ENCODE peak calls at places on chromosomes 2 and 18, in ten cellular contexts. A, L, W, C, P, T, U, B, Z and O are unnamed samples. For H3K4me1, the result is how much of the 10 kb centered on the place peaks cover.

GRCh38 chr2:85706604-85707296 is 12.6 kb downstream of the GNLY start:
- DNase-seq in A (no peak), L (no peak), W (no peak), C (peak), P (no peak), T (no peak), U (no peak), B (no peak), Z (peak), O (no peak)

GRCh38 chr2:122736279-122736678 is 980.8 kb downstream of the TSN start:
- DNase-seq in A (no peak), L (no peak), W (no peak), C (no peak), P (no peak), T (no peak), U (no peak), B (no peak), Z (no peak), O (no peak)

GRCh38 chr18:4284528-4284927 is 170.6 kb downstream of the DLGAP1 start:
- DNase-seq in A (no peak), L (no peak), W (no peak), C (no peak), P (no peak), T (no peak), U (no peak), B (no peak), Z (no peak), O (no peak)

GRCh38 chr2:219368690-219369108 is 19.0 kb downstream of the DNPEP start:
- DNase-seq in A (no peak), L (no peak), W (no peak), C (no peak), P (no peak), T (peak), U (no peak), B (no peak), Z (peak), O (peak)

GRCh38 chr2:237264480-237265219 is 149.3 kb downstream of the COL6A3 start:
- DNase-seq in A (no peak), L (no peak), W (no peak), C (peak), P (no peak), T (no peak), U (no peak), B (no peak), Z (no peak), O (no peak)

GRCh38 chr2:227228061-227228667 is 63.7 kb downstream of the COL4A3 start:
- DNase-seq in A (no peak), L (no peak), W (no peak), C (peak), P (no peak), T (peak), U (no peak), B (no peak), Z (peak), O (peak)

GRCh38 chr18:12921178-12921577 is 26.6 kb upstream of the SEH1L start:
- DNase-seq in A (no peak), L (no peak), W (no peak), C (no peak), P (peak), T (no peak), U (no peak), B (no peak), Z (no peak), O (no peak)

GRCh38 chr2:215528555-215528954 is 92.7 kb upstream of the FN1 start:
- DNase-seq in A (no peak), L (no peak), W (no peak), C (no peak), P (no peak), T (no peak), U (no peak), B (no peak), Z (no peak), O (no peak)

GRCh38 chr2:86140969-86141392 is 34.9 kb downstream of the PTCD3 start:
- DNase-seq in A (no peak), L (no peak), W (no peak), C (no peak), P (no peak), T (no peak), U (no peak), B (no peak), Z (no peak), O (no peak)

GRCh38 chr2:65103013-65103720 is 26.7 kb downstream of the RAB1A start:
- DNase-seq in A (no peak), L (no peak), W (no peak), C (no peak), P (no peak), T (peak), U (no peak), B (peak), Z (no peak), O (no peak)

GRCh38 chr2:27264753-27265535 is 2.1 kb upstream of the SLC30A3 start:
- DNase-seq in A (no peak), L (peak), W (no peak), C (no peak), P (peak), T (peak), U (no peak), B (no peak), Z (no peak), O (peak)

GRCh38 chr2:215537621-215538020 is 101.8 kb upstream of the FN1 start:
- DNase-seq in A (no peak), L (no peak), W (no peak), C (no peak), P (no peak), T (no peak), U (no peak), B (no peak), Z (no peak), O (no peak)

GRCh38 chr2:950627-950992 is at the start of gene SNTG2:
- DNase-seq in A (no peak), L (no peak), W (no peak), C (no peak), P (peak), T (peak), U (no peak), B (peak), Z (no peak), O (no peak)

GRCh38 chr2:20728114-20728758 is 61.3 kb downstream of the GDF7 start:
- DNase-seq in A (no peak), L (no peak), W (no peak), C (no peak), P (no peak), T (no peak), U (no peak), B (peak), Z (no peak), O (no peak)

GRCh38 chr2:11807156-11808015 is 61.0 kb downstream of the LPIN1 start:
- DNase-seq in A (no peak), L (no peak), W (no peak), C (no peak), P (no peak), T (no peak), U (no peak), B (no peak), Z (peak), O (no peak)

GRCh38 chr2:11270891-11271290 is 73.5 kb downstream of the ROCK2 start:
- DNase-seq in A (no peak), L (no peak), W (no peak), C (no peak), P (no peak), T (no peak), U (no peak), B (no peak), Z (no peak), O (no peak)

GRCh38 chr2:68811364-68811763 is 59.8 kb downstream of the BMP10 start:
- DNase-seq in A (no peak), L (peak), W (no peak), C (no peak), P (no peak), T (no peak), U (no peak), B (peak), Z (no peak), O (no peak)

GRCh38 chr2:134788417-134788816 is 50.0 kb upstream of the ACMSD start:
- DNase-seq in A (no peak), L (no peak), W (no peak), C (no peak), P (no peak), T (no peak), U (no peak), B (no peak), Z (no peak), O (no peak)

GRCh38 chr2:143140864-143141637 is 11.8 kb downstream of the ARHGAP15 start:
- DNase-seq in A (no peak), L (no peak), W (no peak), C (no peak), P (no peak), T (no peak), U (no peak), B (no peak), Z (no peak), O (no peak)

GRCh38 chr2:238039151-238039550 is 21.6 kb upstream of the SCLY start:
- DNase-seq in A (no peak), L (no peak), W (no peak), C (no peak), P (no peak), T (no peak), U (no peak), B (no peak), Z (no peak), O (no peak)

GRCh38 chr2:107525420-107525819 is 301.3 kb upstream of the RGPD4 start:
- DNase-seq in A (no peak), L (no peak), W (no peak), C (no peak), P (no peak), T (no peak), U (no peak), B (no peak), Z (no peak), O (no peak)

GRCh38 chr18:55982992-55983391 is 395.0 kb upstream of the TCF4 start:
- DNase-seq in A (no peak), L (no peak), W (no peak), C (no peak), P (no peak), T (no peak), U (no peak), B (no peak), Z (no peak), O (no peak)

GRCh38 chr18:30177056-30177455 is 865.5 kb downstream of the DSC3 start:
- DNase-seq in A (no peak), L (no peak), W (no peak), C (no peak), P (no peak), T (no peak), U (no peak), B (no peak), Z (no peak), O (no peak)

GRCh38 chr2:224532441-224532840 is 52.7 kb downstream of the CUL3 start:
- DNase-seq in A (no peak), L (no peak), W (no peak), C (no peak), P (no peak), T (no peak), U (no peak), B (no peak), Z (no peak), O (no peak)

GRCh38 chr2:68936889-68937288 is 15.8 kb downstream of the GKN2 start:
- DNase-seq in A (no peak), L (no peak), W (no peak), C (no peak), P (no peak), T (no peak), U (no peak), B (no peak), Z (no peak), O (no peak)

GRCh38 chr2:11583203-11583752 is 49.4 kb downstream of the GREB1 start:
- DNase-seq in A (no peak), L (peak), W (no peak), C (peak), P (no peak), T (no peak), U (no peak), B (peak), Z (no peak), O (no peak)

GRCh38 chr18:596288-596881 is 403 bp upstream of the CLUL1 start:
- DNase-seq in A (no peak), L (no peak), W (no peak), C (no peak), P (no peak), T (peak), U (no peak), B (peak), Z (no peak), O (no peak)

GRCh38 chr2:24830351-24830750 is 37.1 kb downstream of the CENPO start:
- DNase-seq in A (no peak), L (no peak), W (no peak), C (peak), P (no peak), T (no peak), U (no peak), B (peak), Z (no peak), O (no peak)

GRCh38 chr2:59530258-59530657 is 1023.2 kb downstream of the BCL11A start:
- DNase-seq in A (no peak), L (no peak), W (no peak), C (no peak), P (no peak), T (no peak), U (no peak), B (no peak), Z (no peak), O (no peak)

GRCh38 chr2:60294901-60295590 is 258.4 kb downstream of the BCL11A start:
- DNase-seq in A (no peak), L (no peak), W (no peak), C (no peak), P (no peak), T (no peak), U (no peak), B (no peak), Z (no peak), O (no peak)

GRCh38 chr2:2757764-2758163 is 426.7 kb upstream of the MYT1L start:
- DNase-seq in A (no peak), L (no peak), W (no peak), C (no peak), P (no peak), T (no peak), U (no peak), B (no peak), Z (no peak), O (no peak)

GRCh38 chr2:220076734-220077133 is 449.3 kb downstream of the SLC4A3 start:
- DNase-seq in A (no peak), L (no peak), W (no peak), C (no peak), P (no peak), T (peak), U (no peak), B (peak), Z (peak), O (no peak)

GRCh38 chr2:51673628-51674027 is 641.7 kb upstream of the NRXN1 start:
- DNase-seq in A (no peak), L (no peak), W (no peak), C (no peak), P (no peak), T (no peak), U (no peak), B (no peak), Z (no peak), O (no peak)

GRCh38 chr2:43472527-43473194 is 123.2 kb downstream of the THADA start:
- DNase-seq in A (no peak), L (no peak), W (no peak), C (no peak), P (no peak), T (no peak), U (no peak), B (no peak), Z (no peak), O (no peak)

GRCh38 chr18:3066391-3067079 is 53.6 kb upstream of the LPIN2 start:
- DNase-seq in A (no peak), L (no peak), W (no peak), C (no peak), P (no peak), T (no peak), U (no peak), B (no peak), Z (no peak), O (no peak)

GRCh38 chr2:165401285-165401852 is 68.1 kb upstream of the CSRNP3 start:
- DNase-seq in A (peak), L (peak), W (no peak), C (no peak), P (no peak), T (peak), U (no peak), B (no peak), Z (no peak), O (no peak)

GRCh38 chr2:190093793-190094192 is 31.3 kb upstream of the MSTN start:
- DNase-seq in A (no peak), L (peak), W (no peak), C (peak), P (no peak), T (no peak), U (no peak), B (no peak), Z (no peak), O (no peak)

GRCh38 chr18:50201476-50201875 is 6.5 kb upstream of the MYO5B start:
- DNase-seq in A (no peak), L (no peak), W (no peak), C (no peak), P (no peak), T (no peak), U (no peak), B (no peak), Z (no peak), O (no peak)

GRCh38 chr2:104752504-104752903 is 101.4 kb upstream of the POU3F3 start:
- DNase-seq in A (no peak), L (no peak), W (no peak), C (no peak), P (no peak), T (no peak), U (no peak), B (no peak), Z (no peak), O (no peak)

GRCh38 chr2:113892004-113892740 is 2.3 kb downstream of the ACTR3 start:
- DNase-seq in A (no peak), L (no peak), W (no peak), C (no peak), P (no peak), T (no peak), U (no peak), B (no peak), Z (no peak), O (no peak)

GRCh38 chr2:113891265-113891959 is 1.5 kb downstream of the ACTR3 start:
- DNase-seq in A (no peak), L (no peak), W (no peak), C (no peak), P (no peak), T (no peak), U (no peak), B (no peak), Z (no peak), O (no peak)

GRCh38 chr2:113888641-113889470 is 1.0 kb upstream of the ACTR3 start:
- DNase-seq in A (no peak), L (no peak), W (no peak), C (no peak), P (no peak), T (no peak), U (no peak), B (no peak), Z (no peak), O (no peak)

GRCh38 chr2:113889471-113890252 is at the start of gene ACTR3:
- DNase-seq in A (peak), L (peak), W (peak), C (peak), P (peak), T (peak), U (peak), B (peak), Z (peak), O (peak)

GRCh38 chr2:113890253-113891235 is 655 bp downstream of the ACTR3 start:
- DNase-seq in A (no peak), L (peak), W (peak), C (peak), P (peak), T (peak), U (peak), B (peak), Z (peak), O (peak)
- TF ChIP-seq CTCF in A (no peak), L (no peak), W (no peak), C (no peak), P (no peak), T (no peak), U (no peak), B (no peak), Z (no peak), O (no peak)

DNA sequence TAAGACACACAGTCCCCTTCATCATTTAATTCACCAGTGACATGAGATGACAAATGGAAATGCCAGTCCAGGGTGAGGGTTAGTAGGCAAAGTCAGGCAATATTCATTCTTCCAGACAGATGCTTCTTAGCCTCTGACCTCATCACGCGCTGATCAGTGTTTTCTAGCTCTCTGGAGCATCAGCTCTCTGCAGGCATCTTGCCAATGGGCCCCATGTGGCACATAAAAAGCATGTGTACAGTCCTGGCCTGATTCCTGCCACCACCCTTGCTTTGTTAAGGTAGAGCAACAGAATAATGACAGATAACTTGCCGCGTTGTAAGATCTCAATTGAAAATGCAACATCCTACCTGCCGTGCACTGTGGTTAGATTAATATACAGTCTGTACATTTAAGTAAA is 20.2 kb upstream of the NPAS2 start:
- DNase-seq in A (no peak), L (no peak), W (no peak), C (no peak), P (no peak), T (no peak), U (no peak), B (no peak), Z (no peak), O (no peak)
- H3K4me1 ChIP-seq in A (under half), L (under half), W (under half), C (under half), P (under half), T (under half), U (under half), B (under half), Z (under half), O (under half)

GRCh38 chr18:78875268-78875997 is 104.2 kb upstream of the SALL3 start:
- DNase-seq in A (peak), L (no peak), W (no peak), C (no peak), P (peak), T (peak), U (peak), B (no peak), Z (peak), O (no peak)
- TF ChIP-seq CTCF in A (peak), L (no peak), W (no peak), C (no peak), P (peak), T (peak), U (no peak), B (no peak), Z (no peak), O (peak)

DNA sequence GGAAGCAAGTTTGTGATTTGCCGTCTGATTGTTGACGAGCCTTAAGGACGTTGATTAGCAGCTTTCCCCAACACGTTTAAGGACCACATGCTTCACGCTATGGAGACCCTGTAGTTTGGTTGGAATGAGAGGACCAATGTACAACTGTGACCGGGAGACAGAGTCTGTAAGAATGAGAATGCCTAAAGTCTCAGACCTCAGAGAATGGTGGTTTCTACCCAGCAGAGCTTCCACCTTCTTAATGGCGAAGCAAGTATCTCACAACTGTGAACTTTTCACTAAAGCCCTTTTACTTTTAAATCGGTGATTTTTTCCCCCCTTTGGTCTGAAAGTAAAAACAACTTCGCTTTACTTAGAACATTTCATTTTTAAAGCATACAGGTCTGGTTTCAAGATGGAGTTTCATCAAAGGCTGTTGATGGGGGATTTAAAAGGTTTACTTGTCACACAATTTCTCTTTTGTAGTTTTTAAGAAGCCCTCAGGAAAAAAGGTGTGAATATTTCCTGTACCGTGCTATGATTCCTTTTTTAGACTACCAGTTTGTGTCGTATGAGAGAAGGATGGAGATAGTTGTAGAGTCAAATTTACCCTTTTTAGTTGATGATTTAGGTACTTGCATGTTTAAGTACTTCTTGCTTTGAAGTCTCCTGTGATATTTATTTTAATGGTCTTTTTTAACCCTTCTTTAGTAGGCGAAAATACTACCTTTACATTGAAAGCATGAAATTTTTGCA is 1.5 kb downstream of the TTC39C start:
- DNase-seq in A (no peak), L (no peak), W (no peak), C (no peak), P (no peak), T (no peak), U (no peak), B (no peak), Z (no peak), O (no peak)
- H3K4me1 ChIP-seq in A (under half), L (under half), W (under half), C (under half), P (half or more), T (under half), U (under half), B (under half), Z (under half), O (under half)